ENCODE peak calls at places on chromosomes 16 and 17, in seven cellular contexts. Y is natural killer cell; B is CD8-positive, alpha-beta T cell; N is foreskin fibroblast; F is endodermal cell; O is thoracic aorta; G is PC-3. E is an unnamed sample.

GRCh38 chr16:84068041-84068440 is 25.4 kb upstream of the SLC38A8 start:
- DNase-seq in Y (no peak), B (no peak), N (no peak), F (no peak), O (no peak), G (no peak), E (no peak)

GRCh38 chr16:740459-740763 is 386 bp downstream of the CIAO3 start:
- DNase-seq in Y (no peak), B (no peak), N (no peak), F (no peak), O (no peak), G (no peak), E (no peak)

GRCh38 chr17:54900457-54901229 is at the start of gene TOM1L1:
- DNase-seq in Y (no peak), B (no peak), N (peak), F (peak), O (peak), G (peak), E (peak)

GRCh38 chr17:48478224-48479013 is 48.4 kb upstream of the SKAP1 start:
- DNase-seq in Y (peak), B (peak), N (no peak), F (no peak), O (no peak), G (no peak), E (no peak)

GRCh38 chr16:14298374-14299122 is 227.4 kb downstream of the MRTFB start:
- DNase-seq in Y (no peak), B (no peak), N (no peak), F (no peak), O (no peak), G (no peak), E (no peak)

GRCh38 chr17:81607431-81607830 is 29.5 kb downstream of the NPLOC4 start:
- DNase-seq in Y (no peak), B (no peak), N (peak), F (no peak), O (no peak), G (no peak), E (peak)

GRCh38 chr16:28572659-28573510 is 19.2 kb downstream of the SGF29 start:
- DNase-seq in Y (no peak), B (no peak), N (no peak), F (peak), O (no peak), G (no peak), E (no peak)

GRCh38 chr17:45747907-45748306 is 36.2 kb upstream of the CRHR1 start:
- DNase-seq in Y (no peak), B (no peak), N (no peak), F (no peak), O (no peak), G (no peak), E (no peak)

GRCh38 chr17:55208078-55208812 is 56.5 kb upstream of the HLF start:
- DNase-seq in Y (no peak), B (no peak), N (no peak), F (no peak), O (no peak), G (no peak), E (no peak)

GRCh38 chr16:24834459-24835335 is 11.1 kb upstream of the SLC5A11 start:
- DNase-seq in Y (no peak), B (no peak), N (peak), F (peak), O (no peak), G (peak), E (peak)
- TF ChIP-seq CTCF in Y (no peak), B (no peak), N (peak), F (peak), O (no peak), G (peak), E (peak)

DNA sequence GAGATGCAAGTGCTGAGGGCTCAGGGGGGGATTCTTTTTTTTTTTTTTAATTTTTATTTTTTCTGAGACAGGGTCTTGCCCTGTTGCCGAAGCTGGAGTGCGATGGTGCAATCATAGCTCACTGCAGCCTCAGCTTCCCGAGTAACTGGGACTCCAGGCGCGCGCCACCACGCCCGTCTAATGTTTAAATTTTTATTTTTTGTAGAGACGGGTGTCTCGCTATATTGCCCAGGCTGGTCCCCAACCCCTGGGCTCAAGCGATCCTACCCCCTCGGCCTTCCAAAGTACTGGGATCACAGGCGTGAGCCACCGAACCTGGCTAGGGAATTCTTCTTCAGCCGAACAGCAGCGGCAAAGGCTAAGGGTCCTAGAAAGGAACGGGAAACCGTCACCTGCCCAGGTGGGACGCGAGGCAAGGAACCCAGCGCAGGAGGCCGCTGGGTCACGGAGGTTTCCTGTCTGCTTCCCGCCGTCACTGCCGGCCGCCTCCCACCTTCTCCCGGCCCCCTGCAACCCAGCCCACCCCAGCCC is 13.3 kb upstream of the OR1F1 start:
- DNase-seq in Y (no peak), B (no peak), N (no peak), F (peak), O (no peak), G (no peak), E (no peak)
- TF ChIP-seq CTCF in Y (no peak), B (no peak), N (no peak), F (peak), O (no peak), G (no peak), E (no peak)

GRCh38 chr16:76665571-76666275 is 388.5 kb downstream of the CNTNAP4 start:
- DNase-seq in Y (no peak), B (no peak), N (no peak), F (no peak), O (no peak), G (peak), E (no peak)

GRCh38 chr16:76670125-76670857 is 393.1 kb downstream of the CNTNAP4 start:
- DNase-seq in Y (no peak), B (no peak), N (no peak), F (no peak), O (no peak), G (peak), E (no peak)

GRCh38 chr16:76669288-76669687 is 392.1 kb downstream of the CNTNAP4 start:
- DNase-seq in Y (no peak), B (no peak), N (no peak), F (no peak), O (no peak), G (no peak), E (no peak)

GRCh38 chr16:76668207-76668725 is 391.1 kb downstream of the CNTNAP4 start:
- DNase-seq in Y (no peak), B (no peak), N (no peak), F (peak), O (no peak), G (no peak), E (no peak)
- TF ChIP-seq CTCF in Y (no peak), B (no peak), N (no peak), F (peak), O (no peak), G (no peak), E (no peak)

GRCh38 chr16:24409045-24409444 is 130.3 kb upstream of the RBBP6 start:
- DNase-seq in Y (no peak), B (no peak), N (no peak), F (peak), O (no peak), G (peak), E (no peak)
- TF ChIP-seq CTCF in Y (no peak), B (no peak), N (no peak), F (peak), O (no peak), G (peak), E (no peak)

DNA sequence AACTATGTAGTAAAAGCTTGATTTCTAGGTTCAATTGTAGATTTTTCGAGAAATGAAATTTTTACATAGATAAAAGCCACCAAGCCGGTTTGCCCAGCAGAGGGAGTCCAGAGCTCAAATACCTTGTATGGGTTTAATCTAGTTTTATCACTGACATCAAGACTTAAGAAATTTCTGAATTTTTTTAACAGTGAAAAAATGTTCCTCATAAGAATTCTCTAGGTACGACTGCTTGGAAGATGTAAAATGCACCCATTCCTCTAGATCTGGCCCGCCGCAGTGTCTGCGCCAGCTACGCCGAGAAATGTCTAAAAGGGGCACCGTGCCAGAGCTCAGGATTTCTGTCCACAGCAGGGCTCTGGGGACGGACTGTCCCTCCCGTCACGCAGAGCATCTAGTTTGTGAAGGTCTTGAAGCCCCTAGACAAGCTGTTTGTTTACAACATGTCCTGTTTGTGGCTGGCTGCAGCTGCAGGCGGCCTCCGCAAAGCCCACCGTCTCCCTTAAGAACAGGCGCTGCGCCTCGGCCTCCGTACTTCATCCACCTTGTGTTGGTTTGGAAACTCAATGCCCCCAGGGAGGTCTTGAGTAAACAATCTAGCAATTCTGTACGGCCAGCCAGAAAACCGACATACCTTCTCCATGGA is 24.8 kb downstream of the MAP1LC3B start:
- DNase-seq in Y (no peak), B (peak), N (peak), F (no peak), O (no peak), G (peak), E (peak)
- TF ChIP-seq CTCF in Y (peak), B (peak), N (peak), F (peak), O (peak), G (peak), E (peak)

DNA sequence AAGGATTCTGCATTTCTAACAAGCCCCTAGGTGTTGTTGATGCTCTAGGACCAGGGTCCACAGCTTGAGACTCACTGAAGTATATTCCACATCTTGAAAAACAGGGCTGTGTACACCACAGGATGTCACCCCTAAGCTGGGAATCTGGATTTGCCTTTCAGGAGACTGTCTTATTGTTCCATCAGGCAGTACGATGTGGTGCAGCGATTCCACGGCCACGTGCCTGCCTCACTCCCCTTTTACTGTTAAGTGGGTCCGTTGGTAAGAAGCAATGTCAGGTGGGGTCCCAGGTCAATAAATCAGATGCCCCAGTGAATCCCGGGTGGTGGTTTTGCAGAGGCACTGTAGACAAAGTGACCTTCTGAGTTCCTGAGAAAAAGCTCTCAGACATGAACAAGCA is 470.7 kb downstream of the HS3ST3B1 start:
- DNase-seq in Y (no peak), B (no peak), N (no peak), F (no peak), O (no peak), G (no peak), E (no peak)
- TF ChIP-seq CTCF in Y (no peak), B (no peak), N (no peak), F (no peak), O (no peak), G (no peak), E (no peak)

DNA sequence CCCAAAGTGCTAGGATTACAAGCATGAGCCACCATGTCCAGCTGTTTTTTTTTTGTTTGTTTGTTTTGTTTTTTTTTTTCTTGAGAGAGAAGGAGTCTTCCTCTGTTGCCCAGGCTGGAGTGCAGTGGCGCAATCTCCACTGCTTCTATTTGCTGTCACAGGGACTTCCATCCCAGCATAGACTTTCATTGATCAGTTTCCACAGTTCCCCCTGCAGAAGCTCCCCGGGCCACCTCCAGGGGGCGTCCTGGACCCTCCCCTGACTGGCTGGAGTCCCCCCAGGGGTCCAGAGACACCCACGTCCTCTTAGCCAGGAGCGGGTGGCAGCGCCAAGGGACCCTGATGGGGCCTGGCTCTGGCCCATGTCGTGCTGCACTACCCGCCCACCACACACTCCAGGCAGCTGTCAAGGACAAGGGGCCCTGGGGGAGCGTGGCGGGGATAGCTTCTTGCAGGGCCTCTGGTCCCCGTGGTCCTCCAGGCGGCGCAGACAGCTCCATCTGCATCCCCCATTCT is 3.1 kb upstream of the NPW start:
- DNase-seq in Y (no peak), B (no peak), N (no peak), F (no peak), O (no peak), G (no peak), E (no peak)
- TF ChIP-seq CTCF in Y (no peak), B (peak), N (peak), F (peak), O (no peak), G (peak), E (peak)

DNA sequence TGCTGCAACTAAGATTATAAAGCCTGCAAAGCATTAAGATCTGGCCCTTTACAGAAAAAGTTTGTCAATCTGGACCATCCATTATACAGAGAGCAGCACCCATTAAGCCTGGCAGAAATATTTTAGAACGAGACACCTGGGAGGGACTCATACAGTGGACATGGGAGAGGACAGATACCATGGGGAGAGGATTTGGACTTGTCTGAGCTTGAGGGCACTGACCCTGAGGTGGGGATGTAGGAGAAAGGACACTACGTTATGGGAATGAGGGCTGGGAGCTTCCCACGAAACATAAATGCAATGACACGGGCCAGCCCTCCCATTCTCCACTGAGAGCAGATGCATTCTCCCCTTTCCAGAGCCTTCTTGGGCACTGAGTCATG is 6.2 kb downstream of the RUSF1 start:
- DNase-seq in Y (no peak), B (no peak), N (no peak), F (no peak), O (no peak), G (no peak), E (no peak)
- TF ChIP-seq CTCF in Y (no peak), B (no peak), N (no peak), F (no peak), O (no peak), G (no peak), E (no peak)

GRCh38 chr16:67673712-67674580 is 7.3 kb downstream of the C16orf86 start:
- DNase-seq in Y (no peak), B (no peak), N (no peak), F (peak), O (no peak), G (no peak), E (no peak)
- TF ChIP-seq CTCF in Y (no peak), B (no peak), N (no peak), F (no peak), O (no peak), G (no peak), E (no peak)

E was measured in astrocyte of the cerebellum.